ENCODE peak calls at places on chromosome 9, in seven cellular contexts. One of them, this sample, is unnamed.

GRCh38 chr9:129239946-129240490 is 62.0 kb upstream of the IER5L start:
- DNase-seq in H1: no peak
- DNase-seq in GM12878: no peak
- DNase-seq in K562: no peak
- DNase-seq in HCT116: no peak
- DNase-seq in HepG2: no peak
- DNase-seq in IMR-90: no peak
- DNase-seq in this sample: no peak

GRCh38 chr9:96758845-96759673 is 18.8 kb downstream of the ZNF510 start:
- DNase-seq in H1: no peak
- DNase-seq in HCT116: no peak
- DNase-seq in GM12878: no peak
- DNase-seq in K562: no peak
- DNase-seq in IMR-90: no peak
- DNase-seq in HepG2: no peak
- DNase-seq in this sample: peak; percentile 29

GRCh38 chr9:121765021-121765950 is 113.9 kb downstream of the DAB2IP start:
- DNase-seq in HCT116: no peak
- DNase-seq in H1: no peak
- DNase-seq in IMR-90: peak; percentile 63
- DNase-seq in K562: no peak
- DNase-seq in HepG2: peak; percentile 90
- DNase-seq in GM12878: no peak
- DNase-seq in this sample: no peak

GRCh38 chr9:79581388-79581787 is 9.6 kb downstream of the TLE4 start:
- DNase-seq in HepG2: no peak
- DNase-seq in HCT116: no peak
- DNase-seq in H1: no peak
- DNase-seq in GM12878: no peak
- DNase-seq in IMR-90: peak; percentile 75
- DNase-seq in K562: no peak
- DNase-seq in this sample: no peak

GRCh38 chr9:111068816-111069215 is 30.5 kb upstream of the LPAR1 start:
- DNase-seq in IMR-90: no peak
- DNase-seq in GM12878: no peak
- DNase-seq in HCT116: no peak
- DNase-seq in H1: no peak
- DNase-seq in HepG2: no peak
- DNase-seq in K562: no peak
- DNase-seq in this sample: no peak

GRCh38 chr9:132383462-132383883 is 23.2 kb downstream of the TTF1 start:
- DNase-seq in K562: no peak
- DNase-seq in GM12878: no peak
- DNase-seq in HepG2: no peak
- DNase-seq in HCT116: no peak
- DNase-seq in H1: no peak
- DNase-seq in IMR-90: no peak
- DNase-seq in this sample: no peak

GRCh38 chr9:71820516-71820915 is 52.2 kb upstream of the CEMIP2 start:
- DNase-seq in H1: no peak
- DNase-seq in IMR-90: no peak
- DNase-seq in HepG2: no peak
- DNase-seq in HCT116: no peak
- DNase-seq in GM12878: no peak
- DNase-seq in K562: no peak
- DNase-seq in this sample: no peak

GRCh38 chr9:88303785-88304495 is 84.3 kb upstream of the SPIN1 start:
- DNase-seq in HepG2: no peak
- DNase-seq in IMR-90: peak; percentile 58
- DNase-seq in H1: no peak
- DNase-seq in GM12878: peak; percentile 23
- DNase-seq in K562: no peak
- DNase-seq in HCT116: no peak
- DNase-seq in this sample: no peak

GRCh38 chr9:33170464-33171156 is 3.5 kb upstream of the B4GALT1 start:
- DNase-seq in K562: no peak
- DNase-seq in HepG2: no peak
- DNase-seq in H1: no peak
- DNase-seq in HCT116: peak; percentile 49
- DNase-seq in IMR-90: no peak
- DNase-seq in GM12878: no peak
- DNase-seq in this sample: no peak

GRCh38 chr9:32589083-32589713 is 16.2 kb upstream of the NDUFB6 start:
- DNase-seq in H1: no peak
- DNase-seq in HCT116: peak; percentile 38
- DNase-seq in IMR-90: peak; percentile 57
- DNase-seq in GM12878: no peak
- DNase-seq in K562: no peak
- DNase-seq in HepG2: peak; percentile 28
- DNase-seq in this sample: peak; percentile 53

GRCh38 chr9:36485647-36486453 is 85.8 kb upstream of the RNF38 start:
- DNase-seq in GM12878: no peak
- DNase-seq in K562: no peak
- DNase-seq in HepG2: no peak
- DNase-seq in HCT116: no peak
- DNase-seq in H1: no peak
- DNase-seq in IMR-90: peak; percentile 17
- DNase-seq in this sample: no peak

GRCh38 chr9:68947015-68947414 is 66.9 kb downstream of the PRKACG start:
- DNase-seq in HCT116: no peak
- DNase-seq in K562: no peak
- DNase-seq in GM12878: no peak
- DNase-seq in IMR-90: no peak
- DNase-seq in HepG2: no peak
- DNase-seq in H1: peak; percentile 56
- DNase-seq in this sample: no peak

GRCh38 chr9:36036780-36037579 is at the start of gene RECK:
- DNase-seq in IMR-90: peak; percentile 84
- DNase-seq in H1: peak; percentile 65
- DNase-seq in HCT116: peak; percentile 37
- DNase-seq in GM12878: no peak
- DNase-seq in HepG2: peak; percentile 43
- DNase-seq in K562: peak; percentile 90
- DNase-seq in this sample: peak; percentile 85

GRCh38 chr9:109286571-109286977 is 34.3 kb downstream of the EPB41L4B start:
- DNase-seq in GM12878: no peak
- DNase-seq in HepG2: no peak
- DNase-seq in HCT116: no peak
- DNase-seq in IMR-90: peak; percentile 33
- DNase-seq in K562: no peak
- DNase-seq in H1: no peak
- DNase-seq in this sample: peak; percentile 23

GRCh38 chr9:133979921-133980863 is 11.9 kb downstream of the VAV2 start:
- DNase-seq in H1: no peak
- DNase-seq in GM12878: no peak
- DNase-seq in IMR-90: no peak
- DNase-seq in K562: no peak
- DNase-seq in HepG2: no peak
- DNase-seq in HCT116: no peak
- DNase-seq in this sample: no peak

GRCh38 chr9:89606049-89606481 is 1.3 kb downstream of the GADD45G start:
- DNase-seq in IMR-90: peak; percentile 61
- DNase-seq in GM12878: no peak
- DNase-seq in K562: peak; percentile 52
- DNase-seq in H1: no peak
- DNase-seq in HCT116: no peak
- DNase-seq in HepG2: peak; percentile 27
- DNase-seq in this sample: peak; percentile 28

GRCh38 chr9:110078626-110079025 is 129.3 kb downstream of the C9orf152 start:
- DNase-seq in GM12878: no peak
- DNase-seq in K562: no peak
- DNase-seq in H1: no peak
- DNase-seq in HCT116: no peak
- DNase-seq in IMR-90: no peak
- DNase-seq in HepG2: no peak
- DNase-seq in this sample: no peak

GRCh38 chr9:33676746-33677505 is 118.4 kb upstream of the PRSS3 start:
- DNase-seq in HCT116: no peak
- DNase-seq in H1: no peak
- DNase-seq in K562: peak; percentile 35
- DNase-seq in GM12878: no peak
- DNase-seq in HepG2: no peak
- DNase-seq in IMR-90: peak; percentile 13
- DNase-seq in this sample: peak; percentile 60

GRCh38 chr9:135221576-135221950 is 134.1 kb downstream of the OLFM1 start:
- DNase-seq in H1: no peak
- DNase-seq in IMR-90: no peak
- DNase-seq in K562: no peak
- DNase-seq in HCT116: no peak
- DNase-seq in HepG2: no peak
- DNase-seq in GM12878: no peak
- DNase-seq in this sample: no peak
- TF ChIP-seq CEBPB in H1: no peak
- TF ChIP-seq CEBPB in IMR-90: no peak
- TF ChIP-seq CEBPB in K562: no peak
- TF ChIP-seq CEBPB in HCT116: no peak
- TF ChIP-seq CEBPB in HepG2: no peak
- TF ChIP-seq CEBPB in GM12878: no peak
- TF ChIP-seq CEBPB in this sample: no peak

GRCh38 chr9:4402501-4402900 is 87.8 kb upstream of the SLC1A1 start:
- DNase-seq in HepG2: no peak
- DNase-seq in HCT116: no peak
- DNase-seq in GM12878: no peak
- DNase-seq in IMR-90: no peak
- DNase-seq in H1: no peak
- DNase-seq in K562: no peak
- DNase-seq in this sample: no peak

GRCh38 chr9:4397917-4398316 is 92.4 kb upstream of the SLC1A1 start:
- DNase-seq in HCT116: no peak
- DNase-seq in HepG2: no peak
- DNase-seq in IMR-90: peak; percentile 49
- DNase-seq in GM12878: no peak
- DNase-seq in H1: no peak
- DNase-seq in K562: no peak
- DNase-seq in this sample: no peak

DNA sequence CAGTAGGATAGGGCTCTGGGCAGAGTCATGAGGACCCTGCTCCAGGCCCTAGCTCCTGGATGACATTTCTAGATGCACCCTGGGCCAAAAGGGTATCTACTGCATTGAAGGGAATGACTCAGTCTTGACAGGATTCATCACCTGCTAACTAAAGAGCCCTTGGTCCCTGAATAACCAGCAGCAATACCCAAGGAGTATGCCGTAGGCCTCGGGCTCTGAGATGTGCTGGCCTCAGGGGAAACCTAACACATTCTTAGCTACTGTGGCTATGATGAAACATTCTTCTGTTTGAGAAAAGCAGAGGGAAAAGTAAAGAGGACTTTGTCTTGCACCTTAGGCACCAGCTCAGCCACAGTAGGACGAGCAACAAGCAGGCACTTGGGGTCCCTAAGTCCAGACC is 89.5 kb upstream of the SLC1A1 start:
- DNase-seq in H1: no peak
- DNase-seq in HCT116: no peak
- DNase-seq in GM12878: no peak
- DNase-seq in K562: no peak
- DNase-seq in IMR-90: no peak
- DNase-seq in HepG2: no peak
- DNase-seq in this sample: no peak
- TF ChIP-seq CEBPB in H1: no peak
- TF ChIP-seq CEBPB in HCT116: no peak
- TF ChIP-seq CEBPB in GM12878: no peak
- TF ChIP-seq CEBPB in K562: no peak
- TF ChIP-seq CEBPB in IMR-90: no peak
- TF ChIP-seq CEBPB in HepG2: no peak
- TF ChIP-seq CEBPB in this sample: no peak

GRCh38 chr9:100352727-100353505 is at the start of gene TEX10:
- DNase-seq in K562: peak; percentile 98
- DNase-seq in HepG2: peak; percentile 75
- DNase-seq in IMR-90: peak; percentile 81
- DNase-seq in H1: peak; percentile 75
- DNase-seq in HCT116: peak; percentile 59
- DNase-seq in GM12878: peak; percentile 57
- DNase-seq in this sample: peak; percentile 87

GRCh38 chr9:100350188-100350587 is 2.6 kb downstream of the TEX10 start:
- DNase-seq in GM12878: no peak
- DNase-seq in K562: no peak
- DNase-seq in H1: no peak
- DNase-seq in IMR-90: no peak
- DNase-seq in HepG2: no peak
- DNase-seq in HCT116: no peak
- DNase-seq in this sample: no peak

GRCh38 chr9:100354121-100354800 is 1.5 kb upstream of the TEX10 start:
- DNase-seq in K562: no peak
- DNase-seq in HepG2: no peak
- DNase-seq in H1: no peak
- DNase-seq in HCT116: no peak
- DNase-seq in GM12878: no peak
- DNase-seq in IMR-90: no peak
- DNase-seq in this sample: no peak

GRCh38 chr9:100351508-100351907 is 1.2 kb downstream of the TEX10 start:
- DNase-seq in H1: no peak
- DNase-seq in K562: no peak
- DNase-seq in GM12878: no peak
- DNase-seq in IMR-90: no peak
- DNase-seq in HepG2: no peak
- DNase-seq in HCT116: no peak
- DNase-seq in this sample: no peak

DNA sequence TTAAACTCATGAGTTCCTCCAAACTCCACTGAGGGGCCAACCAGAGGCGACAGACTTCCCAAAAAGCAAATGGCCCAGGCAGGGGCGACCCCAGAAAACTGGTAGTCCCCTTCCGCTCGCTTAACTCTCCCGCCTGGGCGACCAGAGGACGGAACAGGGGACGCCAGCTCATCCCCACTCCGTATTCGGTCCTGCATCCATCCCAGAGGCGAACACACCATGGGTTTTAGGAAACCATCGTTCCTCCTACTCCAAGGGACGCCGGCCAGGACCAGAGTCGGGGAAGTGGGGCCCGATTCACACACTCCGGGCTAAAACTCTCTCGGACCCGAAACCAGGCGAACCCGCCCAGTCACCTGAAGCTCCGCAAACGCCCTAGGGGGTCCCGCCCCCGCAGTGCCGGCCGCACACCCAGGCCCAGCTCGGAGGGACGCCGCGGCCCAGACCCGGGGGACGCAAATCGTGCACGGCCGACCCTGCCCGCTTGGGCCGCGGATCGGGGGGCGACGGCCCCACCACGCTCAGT is 478 bp downstream of the TEX10 start:
- DNase-seq in IMR-90: peak; percentile 10
- DNase-seq in GM12878: no peak
- DNase-seq in K562: peak; percentile 74
- DNase-seq in H1: no peak
- DNase-seq in HCT116: no peak
- DNase-seq in HepG2: no peak
- DNase-seq in this sample: peak; percentile 43
- TF ChIP-seq CEBPB in IMR-90: no peak
- TF ChIP-seq CEBPB in GM12878: no peak
- TF ChIP-seq CEBPB in K562: no peak
- TF ChIP-seq CEBPB in H1: no peak
- TF ChIP-seq CEBPB in HCT116: no peak
- TF ChIP-seq CEBPB in HepG2: no peak
- TF ChIP-seq CEBPB in this sample: no peak

DNA sequence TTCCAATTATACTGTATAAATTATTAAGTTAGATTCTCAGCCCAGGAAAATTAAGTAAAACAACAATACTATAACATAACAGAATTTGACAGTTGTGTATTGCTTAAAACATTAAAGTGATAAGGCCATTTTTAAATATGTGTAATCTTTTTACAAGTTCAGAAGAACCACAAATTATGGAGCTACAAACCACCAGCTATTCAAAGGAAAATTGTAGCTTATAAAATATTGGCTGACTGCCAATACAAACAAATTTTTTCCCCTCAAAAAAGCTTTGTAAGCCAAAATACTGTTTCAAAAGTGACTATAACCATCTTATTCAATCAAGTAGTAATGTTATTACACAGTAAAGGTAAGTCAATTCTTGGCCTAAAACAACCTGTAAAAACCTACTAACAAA is 21.9 kb downstream of the STRBP start:
- DNase-seq in GM12878: no peak
- DNase-seq in K562: no peak
- DNase-seq in HepG2: no peak
- DNase-seq in HCT116: no peak
- DNase-seq in IMR-90: no peak
- DNase-seq in H1: no peak
- DNase-seq in this sample: no peak
- TF ChIP-seq CEBPB in GM12878: no peak
- TF ChIP-seq CEBPB in K562: no peak
- TF ChIP-seq CEBPB in HepG2: no peak
- TF ChIP-seq CEBPB in HCT116: no peak
- TF ChIP-seq CEBPB in IMR-90: no peak
- TF ChIP-seq CEBPB in H1: no peak
- TF ChIP-seq CEBPB in this sample: no peak

This sample was measured in A549.